ENCODE peak calls at places on chromosomes 11 and 22, in four cellular contexts. J is heart right ventricle, W is left cardiac atrium, T is GM19239. L is an unnamed sample.
A peak's percentile ranks its signal among the peaks of the same experiment; 100 is the strongest.

GRCh38 chr22:38203090-38203810 is 1.5 kb downstream of the MAFF start:
- DNase-seq in W (peak; percentile 54), T (no peak), J (no peak), L (no peak)

GRCh38 chr22:27775698-27776409 is 25.7 kb downstream of the MN1 start:
- DNase-seq in T (no peak), J (no peak), W (no peak), L (no peak)

GRCh38 chr11:46930089-46930488 is 6.5 kb upstream of the CSTPP1 start:
- DNase-seq in W (no peak), T (no peak), J (no peak), L (no peak)

GRCh38 chr11:135027461-135027860 is 615.4 kb upstream of the B3GAT1 start:
- DNase-seq in J (peak; percentile 16), T (peak; percentile 20), W (peak; percentile 37), L (no peak)

GRCh38 chr11:35723493-35724284 is 61.1 kb downstream of the TRIM44 start:
- DNase-seq in W (no peak), T (peak; percentile 10), J (no peak), L (no peak)

GRCh38 chr11:120784566-120785251 is 239.2 kb upstream of the TBCEL start:
- DNase-seq in J (no peak), W (no peak), T (no peak), L (no peak)

GRCh38 chr22:23381661-23382427 is 198.2 kb downstream of the IGLL1 start:
- DNase-seq in J (no peak), T (no peak), W (no peak), L (no peak)

GRCh38 chr11:63847363-63847762 is 8.5 kb downstream of the MARK2 start:
- DNase-seq in J (no peak), W (no peak), T (no peak), L (no peak)

GRCh38 chr11:67347964-67348749 is 5.2 kb downstream of the POLD4 start:
- DNase-seq in J (no peak), W (no peak), T (no peak), L (no peak)

GRCh38 chr22:46769191-46769675 is 6.8 kb downstream of the TBC1D22A start:
- DNase-seq in J (no peak), T (no peak), W (no peak), L (peak; percentile 75)

L was measured in Right ventricle myocardium superior.